ENCODE peak calls at places on chromosomes 7 and 10, in six cellular contexts. N is T-helper 2 cell, L is AG08395, Y is cardiac fibroblast, M is left cardiac atrium, B is T-cell. U is an unnamed sample.

GRCh38 chr10:11285171-11285570 is 267.5 kb downstream of the CELF2 start:
- DNase-seq in L (no peak), N (no peak), M (no peak), B (no peak), Y (peak; percentile 3), U (no peak)

GRCh38 chr7:30556854-30557644 is 37.6 kb upstream of the GARS1 start:
- DNase-seq in B (no peak), Y (no peak), L (no peak), M (no peak), N (no peak), U (no peak)

GRCh38 chr7:96649981-96650380 is 59.7 kb downstream of the SEM1 start:
- DNase-seq in Y (peak; percentile 5), N (no peak), B (no peak), M (no peak), L (no peak), U (no peak)

GRCh38 chr7:156129589-156129988 is 317.3 kb upstream of the SHH start:
- DNase-seq in N (no peak), Y (no peak), M (no peak), B (no peak), L (no peak), U (no peak)

GRCh38 chr7:16409777-16410176 is 11.6 kb downstream of the CRPPA start:
- DNase-seq in N (no peak), B (no peak), M (no peak), L (no peak), Y (no peak), U (no peak)

GRCh38 chr10:80163741-80164341 is 31.3 kb downstream of the PLAC9 start:
- DNase-seq in Y (peak; percentile 84), B (no peak), M (peak; percentile 67), N (no peak), L (peak; percentile 62), U (no peak)

GRCh38 chr10:103564799-103565365 is 71.4 kb downstream of the NEURL1 start:
- DNase-seq in L (peak; percentile 25), Y (no peak), N (peak; percentile 29), B (no peak), M (no peak), U (no peak)

GRCh38 chr7:116195451-116195850 is 14.9 kb upstream of the TES start:
- DNase-seq in L (no peak), M (no peak), N (no peak), Y (peak; percentile 29), B (no peak), U (no peak)

GRCh38 chr7:27784399-27785053 is 44.6 kb downstream of the TAX1BP1 start:
- DNase-seq in M (no peak), B (no peak), N (no peak), L (peak; percentile 38), Y (peak; percentile 62), U (no peak)

GRCh38 chr7:140006600-140006999 is 56.2 kb downstream of the PARP12 start:
- DNase-seq in Y (no peak), B (no peak), N (no peak), L (no peak), M (no peak), U (no peak)

GRCh38 chr10:102135956-102136526 is 3.2 kb downstream of the PPRC1 start:
- DNase-seq in N (no peak), B (no peak), M (no peak), L (no peak), Y (no peak), U (no peak)

GRCh38 chr7:152854386-152854785 is 94.8 kb downstream of the ACTR3B start:
- DNase-seq in L (no peak), M (no peak), Y (no peak), N (no peak), B (no peak), U (no peak)

GRCh38 chr7:94414481-94414880 is 19.8 kb downstream of the COL1A2 start:
- DNase-seq in L (no peak), N (no peak), Y (no peak), B (no peak), M (no peak), U (no peak)

GRCh38 chr7:118250860-118251494 is 26.5 kb downstream of the ANKRD7 start:
- DNase-seq in L (no peak), Y (no peak), M (no peak), B (no peak), N (no peak), U (no peak)

GRCh38 chr7:269721-270120 is 20.2 kb upstream of the FOXL3 start:
- DNase-seq in B (no peak), Y (no peak), L (no peak), N (no peak), M (peak; percentile 6), U (no peak)

GRCh38 chr10:28241766-28242399 is 61.0 kb downstream of the MPP7 start:
- DNase-seq in M (no peak), B (peak; percentile 17), L (peak; percentile 71), N (no peak), Y (peak; percentile 67), U (no peak)

GRCh38 chr10:28127881-28128280 is 129.0 kb upstream of the ODAD2 start:
- DNase-seq in B (no peak), M (no peak), Y (no peak), L (no peak), N (no peak), U (no peak)

GRCh38 chr7:23353172-23353571 is 54.0 kb downstream of the MALSU1 start:
- DNase-seq in B (no peak), Y (no peak), N (no peak), L (no peak), M (no peak), U (no peak)

GRCh38 chr10:86234553-86235270 is 131.9 kb downstream of the GRID1 start:
- DNase-seq in M (no peak), L (peak; percentile 13), N (no peak), Y (no peak), B (no peak), U (no peak)

GRCh38 chr7:131425992-131426391 is 98.3 kb downstream of the MKLN1 start:
- DNase-seq in M (no peak), B (no peak), L (no peak), N (no peak), Y (peak; percentile 23), U (no peak)

GRCh38 chr10:561721-562120 is 127.7 kb downstream of the DIP2C start:
- DNase-seq in Y (no peak), B (no peak), L (no peak), N (no peak), M (no peak), U (no peak)

GRCh38 chr10:14658331-14659122 is 116.2 kb downstream of the FAM107B start:
- DNase-seq in L (peak; percentile 43), N (no peak), M (no peak), B (no peak), Y (peak; percentile 19), U (no peak)

GRCh38 chr10:57628592-57629284 is 639.0 kb downstream of the IPMK start:
- DNase-seq in M (no peak), B (no peak), L (no peak), N (no peak), Y (no peak), U (no peak)

GRCh38 chr7:133921635-133922182 is 205.4 kb upstream of the LRGUK start:
- DNase-seq in M (no peak), L (no peak), N (no peak), B (no peak), Y (no peak), U (no peak)

GRCh38 chr10:88317099-88317498 is 266.0 kb downstream of the RNLS start:
- DNase-seq in B (no peak), M (no peak), L (no peak), Y (no peak), N (no peak), U (no peak)

GRCh38 chr7:15801565-15801964 is 115.1 kb upstream of the MEOX2 start:
- DNase-seq in M (peak; percentile 21), N (no peak), L (peak; percentile 63), B (no peak), Y (peak; percentile 75), U (no peak)

GRCh38 chr7:95632609-95633008 is 36.3 kb upstream of the PDK4 start:
- DNase-seq in L (peak; percentile 12), B (no peak), N (no peak), M (peak; percentile 35), Y (peak; percentile 68), U (no peak)

GRCh38 chr7:132488634-132489302 is 87.5 kb downstream of the PLXNA4 start:
- DNase-seq in Y (peak; percentile 23), N (no peak), B (peak; percentile 13), L (peak; percentile 75), M (no peak), U (no peak)

GRCh38 chr10:89100680-89101079 is 106.4 kb downstream of the CH25H start:
- DNase-seq in N (no peak), Y (peak; percentile 58), M (no peak), B (no peak), L (no peak), U (no peak)

GRCh38 chr10:120735315-120735714 is 115.8 kb upstream of the WDR11 start:
- DNase-seq in N (no peak), M (no peak), Y (no peak), L (no peak), B (no peak), U (no peak)

GRCh38 chr10:110323503-110323902 is 18.8 kb upstream of the SMNDC1 start:
- DNase-seq in B (no peak), L (peak; percentile 93), N (no peak), Y (peak; percentile 76), M (no peak), U (no peak)